ENCODE peak calls at places on chromosomes 3 and 15, in four cellular contexts. One of them, this sample, is unnamed. For H3K9me3, the result is how much of the 10 kb centered on the place peaks cover.

GRCh38 chr15:67922971-67923646 is 83.3 kb upstream of the RNU6-1 start:
- DNase-seq in mucosa of descending colon: no peak
- DNase-seq in kidney: no peak
- DNase-seq in breast epithelium: no peak
- DNase-seq in this sample: no peak

GRCh38 chr3:106342386-106342785 is 473.6 kb upstream of the CBLB start:
- DNase-seq in breast epithelium: no peak
- DNase-seq in kidney: no peak
- DNase-seq in mucosa of descending colon: no peak
- DNase-seq in this sample: no peak

GRCh38 chr3:133863865-133864264 is 31.8 kb downstream of the RAB6B start:
- DNase-seq in breast epithelium: no peak
- DNase-seq in mucosa of descending colon: no peak
- DNase-seq in kidney: peak
- DNase-seq in this sample: no peak

GRCh38 chr3:12663311-12663935 is 494 bp downstream of the RAF1 start:
- DNase-seq in kidney: peak
- DNase-seq in breast epithelium: peak
- DNase-seq in mucosa of descending colon: peak
- DNase-seq in this sample: peak

GRCh38 chr3:126274735-126275734 is 82.2 kb downstream of the KLF15 start:
- DNase-seq in breast epithelium: no peak
- DNase-seq in mucosa of descending colon: no peak
- DNase-seq in kidney: no peak
- DNase-seq in this sample: no peak

GRCh38 chr3:127184870-127185216 is 8.1 kb upstream of the PRR23E start:
- DNase-seq in breast epithelium: no peak
- DNase-seq in mucosa of descending colon: no peak
- DNase-seq in kidney: no peak
- DNase-seq in this sample: no peak

GRCh38 chr3:57855281-57855680 is 99.2 kb downstream of the SLMAP start:
- DNase-seq in breast epithelium: no peak
- DNase-seq in mucosa of descending colon: no peak
- DNase-seq in kidney: no peak
- DNase-seq in this sample: no peak

GRCh38 chr3:123279121-123279520 is 77.4 kb downstream of the SEC22A start:
- DNase-seq in breast epithelium: no peak
- DNase-seq in kidney: no peak
- DNase-seq in mucosa of descending colon: no peak
- DNase-seq in this sample: no peak

GRCh38 chr3:191094057-191094456 is 105.0 kb upstream of the OSTN start:
- DNase-seq in mucosa of descending colon: no peak
- DNase-seq in breast epithelium: no peak
- DNase-seq in kidney: no peak
- DNase-seq in this sample: no peak

GRCh38 chr15:69916169-69916785 is 181.4 kb downstream of the TLE3 start:
- DNase-seq in breast epithelium: no peak
- DNase-seq in mucosa of descending colon: no peak
- DNase-seq in kidney: no peak
- DNase-seq in this sample: no peak

GRCh38 chr15:66657062-66658020 is 44.7 kb upstream of the SMAD6 start:
- DNase-seq in breast epithelium: no peak
- DNase-seq in mucosa of descending colon: no peak
- DNase-seq in kidney: no peak
- DNase-seq in this sample: no peak

GRCh38 chr3:139286825-139287224 is 57.0 kb upstream of the MRPS22 start:
- DNase-seq in kidney: no peak
- DNase-seq in mucosa of descending colon: no peak
- DNase-seq in breast epithelium: no peak
- DNase-seq in this sample: no peak

GRCh38 chr3:158749526-158749925 is 17.3 kb upstream of the RARRES1 start:
- DNase-seq in kidney: no peak
- DNase-seq in mucosa of descending colon: no peak
- DNase-seq in breast epithelium: no peak
- DNase-seq in this sample: no peak

GRCh38 chr15:89999676-90000174 is 1.4 kb upstream of the ZNF710 start:
- DNase-seq in breast epithelium: no peak
- DNase-seq in kidney: no peak
- DNase-seq in mucosa of descending colon: peak
- DNase-seq in this sample: no peak

GRCh38 chr3:54079729-54080128 is 42.6 kb upstream of the CACNA2D3 start:
- DNase-seq in kidney: no peak
- DNase-seq in breast epithelium: no peak
- DNase-seq in mucosa of descending colon: no peak
- DNase-seq in this sample: no peak

GRCh38 chr15:27783668-27784067 is 315.4 kb downstream of the OCA2 start:
- DNase-seq in kidney: peak
- DNase-seq in breast epithelium: no peak
- DNase-seq in mucosa of descending colon: no peak
- DNase-seq in this sample: no peak

GRCh38 chr3:61194892-61195538 is 56.2 kb downstream of the FHIT start:
- DNase-seq in kidney: no peak
- DNase-seq in breast epithelium: no peak
- DNase-seq in mucosa of descending colon: no peak
- DNase-seq in this sample: no peak

GRCh38 chr3:149572796-149573414 is 84.9 kb downstream of the WWTR1 start:
- DNase-seq in mucosa of descending colon: no peak
- DNase-seq in kidney: no peak
- DNase-seq in breast epithelium: no peak
- DNase-seq in this sample: no peak

GRCh38 chr3:184570501-184570900 is 8.9 kb downstream of the EPHB3 start:
- DNase-seq in mucosa of descending colon: no peak
- DNase-seq in breast epithelium: no peak
- DNase-seq in kidney: peak
- DNase-seq in this sample: no peak

GRCh38 chr15:95429345-95429744 is 901.2 kb upstream of the NR2F2 start:
- DNase-seq in breast epithelium: no peak
- DNase-seq in kidney: no peak
- DNase-seq in mucosa of descending colon: no peak
- DNase-seq in this sample: no peak

GRCh38 chr3:151864423-151865101 is 8.9 kb upstream of the SUCNR1 start:
- DNase-seq in kidney: no peak
- DNase-seq in breast epithelium: no peak
- DNase-seq in mucosa of descending colon: no peak
- DNase-seq in this sample: no peak

GRCh38 chr3:14256046-14256445 is 77.4 kb downstream of the LSM3 start:
- DNase-seq in kidney: no peak
- DNase-seq in mucosa of descending colon: no peak
- DNase-seq in breast epithelium: no peak
- DNase-seq in this sample: no peak

GRCh38 chr15:49627407-49627877 is 6.6 kb downstream of the DTWD1 start:
- DNase-seq in breast epithelium: no peak
- DNase-seq in kidney: no peak
- DNase-seq in mucosa of descending colon: no peak
- DNase-seq in this sample: no peak

GRCh38 chr3:15982667-15983145 is 184.9 kb upstream of the ANKRD28 start:
- DNase-seq in breast epithelium: no peak
- DNase-seq in kidney: no peak
- DNase-seq in mucosa of descending colon: no peak
- DNase-seq in this sample: no peak

GRCh38 chr3:168968611-168969010 is 694.9 kb downstream of the MECOM start:
- DNase-seq in breast epithelium: no peak
- DNase-seq in mucosa of descending colon: no peak
- DNase-seq in kidney: no peak
- DNase-seq in this sample: no peak

GRCh38 chr15:68031406-68031805 is 22.7 kb upstream of the PIAS1 start:
- DNase-seq in breast epithelium: no peak
- DNase-seq in kidney: no peak
- DNase-seq in mucosa of descending colon: no peak
- DNase-seq in this sample: no peak

GRCh38 chr15:67066041-67067021 is 929 bp downstream of the SMAD3 start:
- DNase-seq in kidney: peak
- DNase-seq in breast epithelium: no peak
- DNase-seq in mucosa of descending colon: no peak
- DNase-seq in this sample: no peak

GRCh38 chr15:86610038-86610437 is 530.4 kb downstream of the AGBL1 start:
- DNase-seq in mucosa of descending colon: no peak
- DNase-seq in kidney: no peak
- DNase-seq in breast epithelium: no peak
- DNase-seq in this sample: no peak

GRCh38 chr3:186002884-186003472 is 65.2 kb upstream of the TRA2B start:
- DNase-seq in kidney: no peak
- DNase-seq in breast epithelium: no peak
- DNase-seq in mucosa of descending colon: peak
- DNase-seq in this sample: no peak

GRCh38 chr3:146970236-146970635 is 365.1 kb upstream of the PLSCR5 start:
- DNase-seq in mucosa of descending colon: no peak
- DNase-seq in kidney: no peak
- DNase-seq in breast epithelium: no peak
- DNase-seq in this sample: no peak

GRCh38 chr3:50156991-50157493 is 1.9 kb downstream of the SEMA3F start:
- DNase-seq in breast epithelium: no peak
- DNase-seq in mucosa of descending colon: peak
- DNase-seq in kidney: no peak
- DNase-seq in this sample: no peak

GRCh38 chr3:23479026-23479425 is 275.9 kb downstream of the UBE2E2 start:
- DNase-seq in kidney: no peak
- DNase-seq in breast epithelium: no peak
- DNase-seq in mucosa of descending colon: no peak
- DNase-seq in this sample: no peak

GRCh38 chr3:137763594-137763938 is 549 bp upstream of the SOX14 start:
- DNase-seq in breast epithelium: no peak
- DNase-seq in kidney: no peak
- DNase-seq in mucosa of descending colon: no peak
- DNase-seq in this sample: no peak

GRCh38 chr3:137764563-137765309 is 621 bp downstream of the SOX14 start:
- DNase-seq in mucosa of descending colon: no peak
- DNase-seq in breast epithelium: no peak
- DNase-seq in kidney: peak
- DNase-seq in this sample: no peak

GRCh38 chr3:137764001-137764433 is at the start of gene SOX14:
- DNase-seq in mucosa of descending colon: peak
- DNase-seq in kidney: peak
- DNase-seq in breast epithelium: peak
- DNase-seq in this sample: no peak

GRCh38 chr3:137761563-137762503 is 2.3 kb upstream of the SOX14 start:
- DNase-seq in kidney: peak
- DNase-seq in breast epithelium: no peak
- DNase-seq in mucosa of descending colon: no peak
- DNase-seq in this sample: no peak

GRCh38 chr3:137762674-137763593 is 1.2 kb upstream of the SOX14 start:
- DNase-seq in kidney: no peak
- DNase-seq in breast epithelium: no peak
- DNase-seq in mucosa of descending colon: no peak
- DNase-seq in this sample: no peak
- H3K9me3 ChIP-seq in kidney: under half
- H3K9me3 ChIP-seq in breast epithelium: under half
- H3K9me3 ChIP-seq in mucosa of descending colon: under half
- H3K9me3 ChIP-seq in this sample: under half

DNA sequence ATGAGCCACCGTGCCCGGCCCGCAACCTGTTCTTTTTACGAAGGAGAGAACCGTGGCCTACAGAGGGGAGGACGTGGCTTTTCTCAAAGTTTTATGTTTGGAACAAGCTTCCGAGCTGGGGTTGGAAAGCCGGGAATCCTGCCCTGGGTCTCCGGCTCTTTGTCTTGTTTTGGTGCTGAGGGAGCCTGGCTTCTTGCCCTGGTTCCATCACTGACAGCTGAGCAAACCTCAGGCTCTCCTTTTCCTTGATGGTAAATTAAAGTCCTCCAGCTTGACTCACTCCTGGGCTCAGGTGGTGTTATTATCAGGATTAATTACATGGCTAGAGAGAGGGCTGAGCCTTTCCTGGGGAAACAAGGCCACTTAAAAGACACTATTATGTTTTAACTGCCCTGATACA is 289.5 kb upstream of the RGMA start:
- DNase-seq in mucosa of descending colon: no peak
- DNase-seq in kidney: no peak
- DNase-seq in breast epithelium: no peak
- DNase-seq in this sample: no peak
- H3K9me3 ChIP-seq in mucosa of descending colon: under half
- H3K9me3 ChIP-seq in kidney: under half
- H3K9me3 ChIP-seq in breast epithelium: under half
- H3K9me3 ChIP-seq in this sample: under half

DNA sequence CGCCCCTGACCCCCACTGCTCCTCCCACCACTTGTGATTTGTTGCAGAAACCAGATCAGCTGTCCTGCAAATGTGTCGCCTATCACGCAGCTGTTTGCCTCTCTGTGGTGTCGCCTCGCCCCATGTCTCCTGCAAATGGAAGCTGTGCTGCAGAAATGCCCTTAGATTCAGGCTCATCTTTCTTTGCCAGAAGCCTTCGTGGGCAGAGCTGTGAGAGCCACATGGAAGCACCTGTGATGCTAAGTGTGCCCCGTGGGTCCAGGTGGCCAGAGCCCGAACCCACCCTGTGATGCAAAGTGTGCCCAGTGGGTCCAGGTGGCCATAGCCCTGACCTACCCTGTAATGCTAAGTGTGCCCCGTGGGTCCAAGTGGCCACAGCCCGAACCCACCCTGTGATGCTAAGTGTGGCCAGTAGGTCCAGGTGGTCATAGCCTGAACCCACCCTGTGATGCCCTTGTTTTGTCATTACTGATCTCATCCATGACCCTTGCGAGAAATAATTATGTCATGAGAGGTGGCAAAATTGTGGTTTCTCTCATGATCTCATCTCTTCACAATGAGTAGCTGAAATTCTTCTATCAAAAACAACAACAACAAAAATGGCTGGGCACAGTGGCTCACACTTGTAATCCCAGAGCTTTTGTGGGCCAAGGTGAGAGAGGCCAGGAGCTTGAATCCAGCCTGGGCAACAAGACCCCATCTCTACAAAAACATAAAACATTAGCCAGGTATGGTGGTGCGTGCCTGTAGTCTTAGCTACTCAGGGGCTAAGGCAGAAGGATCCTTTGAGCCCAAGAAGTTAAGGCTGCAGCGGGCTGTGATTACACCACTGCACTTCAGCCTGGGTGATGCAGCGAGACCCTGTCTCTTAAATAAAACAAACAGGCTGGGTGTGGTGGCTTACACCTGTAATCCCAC is 187.4 kb downstream of the GOLGA6L6 start:
- DNase-seq in mucosa of descending colon: no peak
- DNase-seq in kidney: peak
- DNase-seq in breast epithelium: peak
- DNase-seq in this sample: no peak
- H3K9me3 ChIP-seq in mucosa of descending colon: half or more
- H3K9me3 ChIP-seq in kidney: under half
- H3K9me3 ChIP-seq in breast epithelium: under half
- H3K9me3 ChIP-seq in this sample: under half

GRCh38 chr3:136909187-136909586 is 47.2 kb downstream of the NCK1 start:
- DNase-seq in kidney: no peak
- DNase-seq in breast epithelium: no peak
- DNase-seq in mucosa of descending colon: no peak
- DNase-seq in this sample: no peak
- H3K9me3 ChIP-seq in kidney: under half
- H3K9me3 ChIP-seq in breast epithelium: under half
- H3K9me3 ChIP-seq in mucosa of descending colon: under half
- H3K9me3 ChIP-seq in this sample: under half

DNA sequence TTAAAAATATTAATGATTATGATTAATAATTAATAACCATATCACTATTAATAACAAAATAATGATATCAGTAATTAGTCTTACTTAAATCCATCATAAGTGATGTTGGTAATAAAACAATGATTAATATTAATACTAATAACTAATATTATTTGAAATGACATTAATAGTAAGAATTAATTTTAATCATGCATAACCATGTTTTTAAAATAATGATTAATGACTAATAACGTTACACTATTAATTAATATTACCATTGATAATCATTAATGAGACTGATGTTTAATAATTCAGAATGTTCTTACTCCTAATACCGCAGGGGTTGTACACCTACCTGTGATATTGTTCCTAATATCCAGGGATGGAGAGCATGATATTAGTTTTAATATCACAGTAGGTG is 53.4 kb upstream of the FRG2C start:
- DNase-seq in mucosa of descending colon: no peak
- DNase-seq in breast epithelium: no peak
- DNase-seq in kidney: no peak
- DNase-seq in this sample: no peak
- H3K9me3 ChIP-seq in mucosa of descending colon: under half
- H3K9me3 ChIP-seq in breast epithelium: under half
- H3K9me3 ChIP-seq in kidney: under half
- H3K9me3 ChIP-seq in this sample: under half

This sample was measured in T-helper 17 cell.